ENCODE peak calls at places on chromosomes 1 and 21, in seven cellular contexts. H is GM12891, N is HepG2, W is K562, V is SK-N-SH, K is H1, R is GM12878. E is an unnamed sample.

GRCh38 chr1:33147997-33148314 is 33.9 kb downstream of the TRIM62 start:
- DNase-seq in W (peak; percentile 51), H (no peak), K (no peak), V (peak; percentile 73), R (no peak), N (peak; percentile 19), E (no peak)

GRCh38 chr1:36864182-36865079 is 169.9 kb downstream of the GRIK3 start:
- DNase-seq in V (peak; percentile 46), N (no peak), R (no peak), H (peak; percentile 32), K (no peak), W (peak; percentile 64), E (no peak)

GRCh38 chr1:241525026-241525425 is 5.5 kb upstream of the FH start:
- DNase-seq in W (no peak), H (no peak), R (no peak), K (no peak), V (no peak), N (no peak), E (no peak)

GRCh38 chr1:110476028-110476765 is 25.2 kb downstream of the PROK1 start:
- DNase-seq in N (no peak), V (no peak), K (no peak), R (no peak), W (no peak), H (no peak), E (no peak)

GRCh38 chr1:173405758-173406344 is 71.3 kb upstream of the PRDX6 start:
- DNase-seq in H (no peak), N (no peak), R (no peak), W (no peak), V (no peak), K (no peak), E (no peak)

GRCh38 chr21:21111309-21111920 is 113.2 kb downstream of the NCAM2 start:
- DNase-seq in H (no peak), W (no peak), R (no peak), K (no peak), N (no peak), V (no peak), E (no peak)

GRCh38 chr1:153659175-153659534 is 652 bp downstream of the SNAPIN start:
- DNase-seq in R (no peak), N (no peak), H (no peak), W (no peak), K (no peak), V (no peak), E (no peak)

GRCh38 chr1:177883581-177883980 is 86.3 kb downstream of the SEC16B start:
- DNase-seq in V (no peak), N (no peak), K (no peak), R (no peak), W (no peak), H (no peak), E (no peak)

GRCh38 chr1:46747683-46748288 is 28.9 kb upstream of the EFCAB14 start:
- DNase-seq in W (peak; percentile 70), K (no peak), R (no peak), V (peak; percentile 53), H (no peak), N (peak; percentile 49), E (no peak)

GRCh38 chr1:221478050-221478949 is 263.6 kb downstream of the DUSP10 start:
- DNase-seq in N (peak; percentile 12), W (peak; percentile 53), K (peak; percentile 25), H (peak; percentile 14), V (peak; percentile 58), R (peak; percentile 36), E (peak; percentile 5)

GRCh38 chr21:46079357-46080170 is 18.3 kb upstream of the COL6A2 start:
- DNase-seq in N (no peak), R (no peak), V (peak; percentile 92), K (no peak), H (peak; percentile 12), W (no peak), E (no peak)

GRCh38 chr1:178867670-178868069 is 3.2 kb downstream of the ANGPTL1 start:
- DNase-seq in V (no peak), R (no peak), W (no peak), N (no peak), H (no peak), K (no peak), E (no peak)

GRCh38 chr1:61842863-61843514 is 100.7 kb downstream of the PATJ start:
- DNase-seq in N (no peak), R (no peak), H (no peak), K (no peak), V (no peak), W (peak; percentile 11), E (no peak)

GRCh38 chr1:35539073-35539823 is 18.0 kb downstream of the KIAA0319L start:
- DNase-seq in W (no peak), R (peak; percentile 75), V (no peak), N (no peak), H (no peak), K (no peak), E (no peak)

GRCh38 chr1:53123462-53124129 is 18.8 kb downstream of the SLC1A7 start:
- DNase-seq in N (no peak), W (no peak), H (no peak), K (no peak), V (no peak), R (no peak), E (no peak)

GRCh38 chr1:14067036-14067435 is 367.0 kb downstream of the PRDM2 start:
- DNase-seq in K (no peak), R (no peak), H (no peak), W (no peak), N (no peak), V (no peak), E (no peak)

GRCh38 chr1:180503274-180503862 is 991 bp upstream of the ACBD6 start:
- DNase-seq in K (no peak), N (no peak), R (no peak), W (peak; percentile 52), H (no peak), V (peak; percentile 42), E (no peak)

GRCh38 chr1:22048351-22049192 is 3.9 kb upstream of the CDC42 start:
- DNase-seq in R (peak; percentile 75), H (no peak), W (peak; percentile 87), K (no peak), N (peak; percentile 85), V (no peak), E (peak; percentile 27)

GRCh38 chr1:204254031-204254661 is 40.4 kb upstream of the GOLT1A start:
- DNase-seq in K (no peak), H (no peak), R (no peak), N (peak; percentile 97), W (no peak), V (no peak), E (no peak)
- TF ChIP-seq TAF1 in K (no peak), H (no peak), R (no peak), N (no peak), W (no peak), V (no peak), E (no peak)

DNA sequence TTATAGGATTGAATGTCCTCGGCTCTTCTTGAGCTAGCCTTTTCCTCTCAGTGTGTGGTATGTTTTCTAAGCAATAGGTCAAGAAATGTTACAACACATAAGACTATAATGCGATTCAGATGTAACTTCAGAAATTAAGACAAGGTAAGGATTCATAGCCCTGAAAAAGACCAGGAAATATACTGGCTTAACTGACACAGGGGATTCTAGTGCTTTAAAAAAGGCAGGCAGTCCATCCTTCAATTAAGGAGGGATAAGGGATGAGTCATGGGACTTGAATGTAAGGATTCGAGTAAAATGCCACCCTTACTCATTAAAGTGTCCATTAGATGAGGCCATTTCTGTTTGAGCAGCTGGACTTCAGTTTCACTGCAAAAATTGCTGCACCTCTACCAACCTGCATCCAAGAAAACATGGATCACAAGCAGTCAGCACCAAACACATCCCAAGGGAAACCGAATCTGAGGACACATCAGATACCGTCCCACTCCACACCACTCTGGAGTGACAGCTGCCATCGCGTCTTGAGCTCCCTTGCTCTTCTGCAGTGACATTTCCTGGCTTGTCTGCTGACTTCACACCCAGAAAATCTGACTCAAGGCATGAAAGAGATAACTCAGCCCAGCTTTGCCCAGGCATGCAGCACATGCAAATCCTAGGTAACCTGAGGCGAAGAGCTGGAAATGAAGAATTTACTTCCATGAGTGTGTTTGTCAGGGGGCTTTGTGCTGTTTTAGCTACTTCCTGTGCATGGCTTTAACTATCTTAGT is 37.8 kb downstream of the NGF start:
- DNase-seq in V (no peak), K (no peak), R (no peak), H (no peak), W (no peak), N (no peak), E (no peak)
- TF ChIP-seq TAF1 in V (no peak), K (no peak), R (no peak), H (no peak), W (no peak), N (no peak), E (no peak)

GRCh38 chr1:44587796-44588460 is 86.4 kb downstream of the TMEM53 start:
- DNase-seq in R (no peak), V (no peak), N (peak; percentile 51), W (peak; percentile 35), H (no peak), K (no peak), E (no peak)
- TF ChIP-seq TAF1 in R (no peak), V (no peak), N (no peak), W (no peak), H (no peak), K (no peak), E (no peak)

DNA sequence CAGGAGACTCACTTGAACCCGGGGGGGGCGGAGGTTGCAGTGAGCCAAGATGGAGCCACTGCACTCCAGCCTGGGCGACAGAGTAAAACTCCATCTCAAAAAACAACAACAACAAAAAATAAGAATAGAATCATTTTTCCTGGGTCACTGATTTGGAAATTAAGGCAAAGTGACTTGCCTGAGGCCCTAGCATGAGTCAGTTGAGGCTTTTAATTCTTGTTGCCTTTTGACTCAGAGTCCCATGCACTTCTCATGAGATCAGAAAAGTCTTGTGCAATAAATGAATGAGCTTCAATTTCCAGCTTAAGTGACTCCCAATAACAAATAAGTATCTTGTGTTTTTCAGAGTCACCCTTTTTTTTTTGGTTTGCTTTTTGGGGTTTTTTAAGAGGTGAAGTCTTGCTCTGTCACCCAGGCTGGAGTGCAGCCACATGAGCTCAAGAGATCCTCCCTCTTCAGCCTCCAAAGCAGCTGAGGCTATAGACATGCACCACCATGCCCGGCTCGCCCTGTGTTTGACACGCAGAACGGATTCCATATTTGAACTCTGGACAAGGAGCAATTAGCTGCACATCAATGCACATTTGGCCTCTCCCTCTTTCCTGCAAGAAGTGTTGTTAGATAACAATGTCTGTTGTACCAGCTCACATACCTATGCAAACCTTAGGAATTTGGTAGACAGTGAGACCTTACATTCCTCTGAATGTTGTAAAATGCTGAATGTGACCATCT is 3.3 kb upstream of the PLEKHM2 start:
- DNase-seq in V (no peak), R (no peak), H (no peak), K (no peak), N (peak; percentile 20), W (no peak), E (no peak)
- TF ChIP-seq TAF1 in V (no peak), R (no peak), H (no peak), K (no peak), N (no peak), W (no peak), E (no peak)

GRCh38 chr21:42406201-42406601 is 2.5 kb downstream of the UBASH3A start:
- DNase-seq in H (no peak), R (no peak), W (no peak), N (no peak), K (no peak), V (no peak), E (no peak)
- TF ChIP-seq TAF1 in H (no peak), R (no peak), W (no peak), N (no peak), K (no peak), V (no peak), E (no peak)